ENCODE peak calls at places on chromosome 6, in seven cellular contexts. Q, I, X, S, N, G and D are unnamed samples.

GRCh38 chr6:14661188-14661587 is 543.6 kb downstream of the CD83 start:
- DNase-seq in S (no peak), I (no peak), Q (no peak), G (no peak), X (no peak), N (no peak), D (no peak)

GRCh38 chr6:140043762-140044378 is 669.4 kb upstream of the CITED2 start:
- DNase-seq in N (no peak), X (no peak), Q (no peak), I (no peak), S (no peak), G (peak; percentile 43), D (no peak)

GRCh38 chr6:161890133-161890833 is 616.4 kb upstream of the AGPAT4 start:
- DNase-seq in X (peak; percentile 41), Q (no peak), N (no peak), I (no peak), S (no peak), G (no peak), D (no peak)

GRCh38 chr6:156634971-156635371 is 142.2 kb upstream of the ARID1B start:
- DNase-seq in X (no peak), Q (no peak), N (no peak), G (no peak), I (no peak), S (no peak), D (no peak)

GRCh38 chr6:38909020-38909730 is 139.4 kb upstream of the GLP1R start:
- DNase-seq in S (no peak), N (no peak), X (no peak), Q (peak; percentile 73), G (no peak), I (no peak), D (no peak)

GRCh38 chr6:134097114-134097707 is 44.8 kb upstream of the SLC2A12 start:
- DNase-seq in N (no peak), G (peak; percentile 67), X (peak; percentile 90), Q (peak; percentile 61), I (peak; percentile 72), S (peak; percentile 52), D (no peak)

GRCh38 chr6:143441680-143442359 is 8.7 kb downstream of the ADAT2 start:
- DNase-seq in Q (no peak), N (no peak), X (no peak), I (no peak), G (no peak), S (no peak), D (no peak)

GRCh38 chr6:38153511-38153910 is 334.0 kb downstream of the ZFAND3 start:
- DNase-seq in S (no peak), X (no peak), I (no peak), Q (no peak), G (no peak), N (no peak), D (peak; percentile 47)

GRCh38 chr6:111692327-111693164 is 86.9 kb upstream of the TRAF3IP2 start:
- DNase-seq in Q (peak; percentile 85), S (no peak), X (no peak), N (no peak), I (no peak), G (no peak), D (no peak)

GRCh38 chr6:20769651-20770050 is 235.4 kb downstream of the CDKAL1 start:
- DNase-seq in Q (no peak), I (no peak), X (no peak), S (no peak), G (no peak), N (no peak), D (no peak)

GRCh38 chr6:36603222-36604089 is 9.3 kb downstream of the SRSF3 start:
- DNase-seq in N (no peak), X (no peak), I (no peak), G (no peak), Q (no peak), S (no peak), D (no peak)
- TF ChIP-seq POLR2AphosphoS5 in N (no peak), X (no peak), I (no peak), G (no peak), Q (no peak), S (no peak), D (no peak)

GRCh38 chr6:73586416-73586974 is 65.7 kb upstream of the EEF1A1 start:
- DNase-seq in X (no peak), N (no peak), S (no peak), G (no peak), I (no peak), Q (no peak), D (no peak)
- H3K4me3 ChIP-seq in X (peak overlapping the region; percentile 2), N (no peak overlapping the region), S (peak overlapping the region; percentile 18), G (peak overlapping the region; percentile 39), I (no peak overlapping the region), Q (peak overlapping the region; percentile 19), D (peak overlapping the region; percentile 35)

GRCh38 chr6:52517502-52518278 is 59.2 kb downstream of the TRAM2 start:
- DNase-seq in Q (peak; percentile 73), N (peak; percentile 73), G (peak; percentile 80), X (peak; percentile 80), I (peak; percentile 91), S (peak; percentile 75), D (peak; percentile 80)

GRCh38 chr6:52514514-52514913 is 62.3 kb downstream of the TRAM2 start:
- DNase-seq in S (no peak), N (no peak), G (peak; percentile 51), I (no peak), Q (no peak), X (no peak), D (no peak)

GRCh38 chr6:52516943-52517342 is 59.9 kb downstream of the TRAM2 start:
- DNase-seq in G (no peak), X (no peak), Q (no peak), I (no peak), S (no peak), N (no peak), D (no peak)

GRCh38 chr6:52515219-52515960 is 61.5 kb downstream of the TRAM2 start:
- DNase-seq in Q (no peak), X (no peak), I (no peak), G (no peak), S (no peak), N (no peak), D (no peak)

GRCh38 chr6:52516269-52516668 is 60.6 kb downstream of the TRAM2 start:
- DNase-seq in Q (no peak), S (no peak), I (no peak), X (no peak), N (no peak), G (no peak), D (no peak)
- H3K4me1 ChIP-seq in Q (peaks cover 50% of the 10 kb centered on the region), S (peaks cover 50% of the 10 kb centered on the region), I (peaks cover 55% of the 10 kb centered on the region), X (peaks cover 12% of the 10 kb centered on the region), N (peaks cover 7% of the 10 kb centered on the region), G (peaks cover 79% of the 10 kb centered on the region), D (peaks cover 18% of the 10 kb centered on the region)

GRCh38 chr6:32972353-32973143 is 4.2 kb downstream of the BRD2 start:
- DNase-seq in Q (no peak), I (no peak), N (no peak), X (peak; percentile 35), G (no peak), S (no peak), D (no peak)

GRCh38 chr6:32970413-32971244 is 2.2 kb downstream of the BRD2 start:
- DNase-seq in N (no peak), G (peak; percentile 60), Q (peak; percentile 89), I (peak; percentile 85), X (peak; percentile 92), S (no peak), D (peak; percentile 89)

GRCh38 chr6:32969685-32970412 is 1.5 kb downstream of the BRD2 start:
- DNase-seq in S (peak; percentile 82), N (no peak), G (peak; percentile 82), I (peak; percentile 67), X (peak; percentile 88), Q (peak; percentile 76), D (peak; percentile 75)

GRCh38 chr6:32971581-32972352 is 3.4 kb downstream of the BRD2 start:
- DNase-seq in I (peak; percentile 98), G (peak; percentile 100), Q (peak; percentile 99), N (peak; percentile 98), X (peak; percentile 99), S (peak; percentile 98), D (peak; percentile 99)

GRCh38 chr6:32971245-32971580 is 2.8 kb downstream of the BRD2 start:
- DNase-seq in S (no peak), N (no peak), X (no peak), G (no peak), Q (no peak), I (no peak), D (no peak)
- TF ChIP-seq POLR2AphosphoS5 in S (peak; percentile 17), N (no peak), X (peak; percentile 39), G (no peak), Q (no peak), I (no peak), D (no peak)

GRCh38 chr6:125793280-125793679 is 2.5 kb downstream of the NCOA7 start:
- DNase-seq in I (peak; percentile 27), G (no peak), S (no peak), N (no peak), X (peak; percentile 56), Q (no peak), D (no peak)

GRCh38 chr6:125792172-125792571 is 1.4 kb downstream of the NCOA7 start:
- DNase-seq in Q (no peak), G (no peak), N (no peak), S (no peak), X (no peak), I (no peak), D (no peak)

GRCh38 chr6:125793863-125794262 is 3.1 kb downstream of the NCOA7 start:
- DNase-seq in I (no peak), G (no peak), N (no peak), S (no peak), X (no peak), Q (no peak), D (no peak)

GRCh38 chr6:125791820-125792165 is 1.0 kb downstream of the NCOA7 start:
- DNase-seq in N (no peak), S (no peak), G (no peak), Q (no peak), X (no peak), I (no peak), D (no peak)

GRCh38 chr6:125792680-125793079 is 1.9 kb downstream of the NCOA7 start:
- DNase-seq in X (no peak), G (no peak), S (no peak), N (no peak), I (no peak), Q (no peak), D (no peak)
- H3K4me3 ChIP-seq in X (no peak overlapping the region), G (no peak overlapping the region), S (peak overlapping the region; percentile 75), N (no peak overlapping the region), I (no peak overlapping the region), Q (no peak overlapping the region), D (peak overlapping the region; percentile 88)

GRCh38 chr6:137712587-137712986 is 154.5 kb upstream of the TNFAIP3 start:
- DNase-seq in I (no peak), G (no peak), X (no peak), Q (no peak), S (no peak), N (no peak), D (no peak)
- H3K4me1 ChIP-seq in I (peaks cover 8% of the 10 kb centered on the region), G (peaks cover 8% of the 10 kb centered on the region), X (no peaks in the 10 kb centered on the region), Q (peaks cover 10% of the 10 kb centered on the region), S (peaks cover 6% of the 10 kb centered on the region), N (no peaks in the 10 kb centered on the region), D (no peaks in the 10 kb centered on the region)